ENCODE peak calls at places on chromosomes 13 and 19, in nine cellular contexts. M, O, L, N, K, Y, H, Z and R are unnamed samples.
A peak's percentile ranks its signal among the peaks of the same experiment; 100 is the strongest.

GRCh38 chr19:48466571-48467325 is 2.4 kb upstream of the CYTH2 start:
- DNase-seq in M (no peak), O (no peak), L (no peak), N (no peak), K (no peak), Y (no peak), H (no peak), Z (peak; percentile 59), R (no peak)

GRCh38 chr19:55212447-55212846 is 3.1 kb upstream of the PTPRH start:
- DNase-seq in M (no peak), O (no peak), L (peak; percentile 57), N (peak; percentile 48), K (peak; percentile 40), Y (peak; percentile 53), H (no peak), Z (no peak), R (no peak)

GRCh38 chr13:82480415-82480814 is 1401.9 kb downstream of the SLITRK1 start:
- DNase-seq in M (no peak), O (no peak), L (no peak), N (no peak), K (no peak), Y (peak; percentile 11), H (no peak), Z (no peak), R (no peak)

GRCh38 chr13:99320693-99321481 is 13.7 kb upstream of the GPR183 start:
- DNase-seq in M (no peak), O (no peak), L (no peak), N (no peak), K (no peak), Y (peak; percentile 34), H (no peak), Z (peak; percentile 91), R (peak; percentile 58)

GRCh38 chr13:30739646-30740642 is 4.6 kb downstream of the ALOX5AP start:
- DNase-seq in M (no peak), O (peak; percentile 44), L (peak; percentile 90), N (peak; percentile 3), K (no peak), Y (peak; percentile 36), H (no peak), Z (peak; percentile 76), R (peak; percentile 59)

GRCh38 chr19:15595069-15595468 is 19.9 kb upstream of the CYP4F8 start:
- DNase-seq in M (peak; percentile 77), O (no peak), L (no peak), N (peak; percentile 6), K (no peak), Y (no peak), H (no peak), Z (no peak), R (no peak)

GRCh38 chr19:30226464-30227070 is 145.6 kb upstream of the ZNF536 start:
- DNase-seq in M (no peak), O (no peak), L (no peak), N (no peak), K (peak; percentile 33), Y (peak; percentile 39), H (no peak), Z (no peak), R (no peak)

GRCh38 chr19:23905771-23906170 is 8.9 kb upstream of the ZNF726 start:
- DNase-seq in M (no peak), O (no peak), L (no peak), N (no peak), K (no peak), Y (no peak), H (no peak), Z (no peak), R (no peak)

GRCh38 chr19:48395499-48395898 is 2.0 kb downstream of the GRIN2D start:
- DNase-seq in M (no peak), O (no peak), L (no peak), N (no peak), K (no peak), Y (no peak), H (no peak), Z (no peak), R (no peak)

GRCh38 chr19:10517760-10518443 is 655 bp upstream of the S1PR5 start:
- DNase-seq in M (peak; percentile 38), O (no peak), L (no peak), N (peak; percentile 5), K (no peak), Y (peak; percentile 45), H (no peak), Z (peak; percentile 21), R (no peak)

GRCh38 chr19:40623403-40624239 is 22.5 kb downstream of the LTBP4 start:
- DNase-seq in M (no peak), O (no peak), L (no peak), N (no peak), K (no peak), Y (peak; percentile 90), H (peak; percentile 44), Z (peak; percentile 55), R (no peak)

GRCh38 chr19:46081928-46082727 is 41.3 kb upstream of the IGFL4 start:
- DNase-seq in M (peak; percentile 25), O (no peak), L (peak; percentile 40), N (peak; percentile 66), K (peak; percentile 16), Y (peak; percentile 70), H (no peak), Z (peak; percentile 79), R (no peak)

GRCh38 chr19:33393286-33394005 is 19.9 kb downstream of the CEBPG start:
- DNase-seq in M (no peak), O (no peak), L (no peak), N (no peak), K (no peak), Y (no peak), H (no peak), Z (no peak), R (peak; percentile 33)

GRCh38 chr13:97640236-97640635 is 206.3 kb downstream of the RAP2A start:
- DNase-seq in M (no peak), O (no peak), L (no peak), N (no peak), K (no peak), Y (peak; percentile 24), H (no peak), Z (no peak), R (no peak)
- TF ChIP-seq CTCF in M (no peak), O (no peak), L (no peak), N (no peak), K (no peak), Y (no peak), H (no peak), Z (no peak), R (no peak)

GRCh38 chr19:4622695-4623421 is 16.5 kb upstream of the TNFAIP8L1 start:
- DNase-seq in M (no peak), O (no peak), L (no peak), N (no peak), K (no peak), Y (no peak), H (no peak), Z (no peak), R (no peak)
- TF ChIP-seq CTCF in M (no peak), O (no peak), L (no peak), N (no peak), K (no peak), Y (peak; percentile 11), H (no peak), Z (no peak), R (no peak)

GRCh38 chr19:51108805-51109146 is 567 bp upstream of the CTU1 start:
- DNase-seq in M (no peak), O (no peak), L (no peak), N (no peak), K (no peak), Y (no peak), H (no peak), Z (no peak), R (no peak)

GRCh38 chr19:51110666-51110971 is 2.4 kb upstream of the CTU1 start:
- DNase-seq in M (no peak), O (no peak), L (no peak), N (no peak), K (no peak), Y (no peak), H (no peak), Z (no peak), R (no peak)

GRCh38 chr19:51107406-51108065 is 673 bp downstream of the CTU1 start:
- DNase-seq in M (no peak), O (no peak), L (peak; percentile 52), N (no peak), K (no peak), Y (peak; percentile 41), H (peak; percentile 31), Z (peak; percentile 14), R (no peak)

GRCh38 chr19:51111606-51112005 is 3.4 kb upstream of the CTU1 start:
- DNase-seq in M (no peak), O (no peak), L (no peak), N (peak; percentile 63), K (no peak), Y (no peak), H (no peak), Z (no peak), R (no peak)

DNA sequence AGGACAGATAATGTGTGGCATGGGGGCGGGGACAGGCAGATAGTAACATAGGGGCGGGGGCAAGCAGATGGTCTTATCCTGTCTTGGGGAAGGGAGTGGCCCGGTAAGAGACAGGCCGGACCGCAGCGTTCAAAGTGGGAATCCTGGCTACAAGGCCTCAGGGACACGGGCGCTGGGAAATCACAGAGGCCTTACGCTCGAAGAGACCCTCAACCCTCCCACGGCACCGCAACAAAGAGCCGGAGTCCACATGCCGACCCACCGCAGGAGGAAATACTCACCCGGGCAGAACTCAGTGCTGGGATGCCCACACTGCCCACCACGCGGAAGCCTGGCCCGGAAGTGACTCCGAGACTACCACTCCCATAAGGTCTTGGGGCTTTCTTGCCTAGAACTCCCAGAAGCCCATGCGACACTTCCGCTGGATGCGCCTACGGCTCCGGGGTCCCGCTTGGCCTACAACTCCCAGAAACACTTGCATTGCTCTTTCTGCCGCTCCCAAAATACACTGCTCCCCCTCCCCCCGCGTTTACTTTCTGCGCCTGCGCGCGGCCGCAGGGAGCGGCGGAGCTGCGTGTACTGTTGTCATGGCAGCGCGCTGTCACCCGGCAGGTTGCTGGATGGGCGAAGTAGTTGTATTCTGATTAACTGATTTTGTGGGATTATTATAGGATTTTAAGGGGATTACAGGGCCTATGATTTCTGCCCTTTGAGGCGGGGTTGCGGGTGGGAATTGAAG is at the start of gene CTU1:
- DNase-seq in M (peak; percentile 99), O (peak; percentile 98), L (peak; percentile 99), N (peak; percentile 99), K (peak; percentile 96), Y (peak; percentile 100), H (peak; percentile 89), Z (peak; percentile 99), R (peak; percentile 100)
- TF ChIP-seq CTCF in M (no peak), O (no peak), L (no peak), N (no peak), K (peak; percentile 28), Y (no peak), H (no peak), Z (peak; percentile 16), R (no peak)

DNA sequence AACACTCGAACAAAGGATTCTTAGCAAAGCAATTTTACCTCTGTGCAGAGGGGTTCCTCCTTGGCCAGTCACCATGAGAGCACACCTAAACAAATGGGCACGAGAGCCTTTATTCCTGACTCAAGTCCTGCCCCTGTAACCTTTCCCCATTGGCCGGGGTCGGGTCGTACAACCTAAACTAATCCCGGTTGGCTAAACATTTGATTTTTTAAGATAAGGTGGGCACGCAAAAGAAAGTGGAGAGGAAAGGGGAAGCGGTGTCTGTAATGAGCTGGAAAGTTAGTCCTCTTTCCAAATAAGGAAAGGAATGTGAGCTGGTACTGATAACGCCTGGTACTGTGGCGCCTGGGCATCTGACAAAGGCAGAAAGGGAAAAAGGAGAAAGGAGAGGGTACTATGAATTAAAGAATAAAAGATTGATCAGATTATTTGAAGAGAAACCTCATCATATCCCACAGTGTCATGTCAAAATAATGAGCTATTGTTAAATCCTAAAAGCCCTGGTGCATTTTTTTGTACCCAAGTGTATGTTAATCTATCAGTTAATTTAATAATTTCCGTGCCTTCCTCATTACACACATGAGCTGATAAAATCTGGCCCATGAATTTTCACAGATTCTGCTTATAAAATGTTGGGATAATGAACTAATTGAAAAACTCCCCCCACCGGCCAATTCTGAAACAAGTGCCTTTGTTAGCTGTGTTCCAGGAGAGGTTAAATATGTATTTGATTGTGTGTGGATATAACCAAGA is 335.7 kb downstream of the RFC3 start:
- DNase-seq in M (no peak), O (no peak), L (no peak), N (peak; percentile 68), K (no peak), Y (no peak), H (no peak), Z (peak; percentile 38), R (no peak)
- TF ChIP-seq CTCF in M (no peak), O (no peak), L (no peak), N (no peak), K (no peak), Y (no peak), H (no peak), Z (no peak), R (no peak)